ENCODE peak calls at places on chromosomes 5 and 9, in eight cellular contexts. C, H, P, E, Q, X, U and S are unnamed samples.

GRCh38 chr9:4327504-4328191 is 27.8 kb upstream of the GLIS3 start:
- DNase-seq in P (peak; percentile 63), C (peak; percentile 38), H (no peak), X (no peak), U (peak; percentile 10), E (no peak), Q (peak; percentile 78), S (peak; percentile 42)

GRCh38 chr9:91349115-91349555 is 12.6 kb downstream of the AUH start:
- DNase-seq in H (no peak), Q (no peak), X (no peak), E (no peak), U (no peak), C (no peak), P (no peak), S (no peak)

GRCh38 chr5:58182287-58182841 is 277.5 kb downstream of the PLK2 start:
- DNase-seq in C (no peak), H (no peak), U (no peak), X (no peak), P (no peak), E (no peak), Q (no peak), S (no peak)

GRCh38 chr5:113117543-113118110 is 141.0 kb downstream of the DCP2 start:
- DNase-seq in E (no peak), P (no peak), C (no peak), H (no peak), X (no peak), U (no peak), Q (peak; percentile 14), S (no peak)

GRCh38 chr9:126489604-126490593 is 123.8 kb upstream of the LMX1B start:
- DNase-seq in H (no peak), X (no peak), E (no peak), P (no peak), C (no peak), Q (no peak), U (no peak), S (no peak)

GRCh38 chr5:22649076-22649475 is 204.1 kb downstream of the CDH12 start:
- DNase-seq in H (no peak), E (no peak), Q (no peak), P (no peak), C (no peak), U (peak; percentile 85), X (no peak), S (no peak)

GRCh38 chr9:70465398-70465797 is 50.9 kb upstream of the KLF9 start:
- DNase-seq in H (no peak), X (no peak), U (no peak), E (no peak), P (no peak), Q (no peak), C (no peak), S (no peak)

GRCh38 chr9:124894741-124895170 is 32.8 kb downstream of the ARPC5L start:
- DNase-seq in Q (peak; percentile 55), P (peak; percentile 58), C (no peak), E (peak; percentile 48), X (no peak), H (peak; percentile 71), U (peak; percentile 39), S (peak; percentile 20)

GRCh38 chr5:40823459-40823858 is 11.6 kb downstream of the RPL37 start:
- DNase-seq in E (no peak), Q (no peak), H (no peak), C (no peak), U (no peak), P (no peak), X (no peak), S (no peak)

GRCh38 chr5:11224788-11225187 is 463.8 kb upstream of the DAP start:
- DNase-seq in E (no peak), X (no peak), H (no peak), P (no peak), Q (no peak), U (no peak), C (no peak), S (no peak)

GRCh38 chr5:147446528-147446927 is 63.3 kb downstream of the DPYSL3 start:
- DNase-seq in X (no peak), E (no peak), H (no peak), C (no peak), P (peak; percentile 66), U (no peak), Q (peak; percentile 34), S (no peak)

GRCh38 chr9:85741112-85741874 is 461 bp downstream of the AGTPBP1 start:
- DNase-seq in P (peak; percentile 17), C (no peak), H (peak; percentile 68), X (peak; percentile 64), Q (peak; percentile 8), E (no peak), U (peak; percentile 15), S (no peak)

DNA sequence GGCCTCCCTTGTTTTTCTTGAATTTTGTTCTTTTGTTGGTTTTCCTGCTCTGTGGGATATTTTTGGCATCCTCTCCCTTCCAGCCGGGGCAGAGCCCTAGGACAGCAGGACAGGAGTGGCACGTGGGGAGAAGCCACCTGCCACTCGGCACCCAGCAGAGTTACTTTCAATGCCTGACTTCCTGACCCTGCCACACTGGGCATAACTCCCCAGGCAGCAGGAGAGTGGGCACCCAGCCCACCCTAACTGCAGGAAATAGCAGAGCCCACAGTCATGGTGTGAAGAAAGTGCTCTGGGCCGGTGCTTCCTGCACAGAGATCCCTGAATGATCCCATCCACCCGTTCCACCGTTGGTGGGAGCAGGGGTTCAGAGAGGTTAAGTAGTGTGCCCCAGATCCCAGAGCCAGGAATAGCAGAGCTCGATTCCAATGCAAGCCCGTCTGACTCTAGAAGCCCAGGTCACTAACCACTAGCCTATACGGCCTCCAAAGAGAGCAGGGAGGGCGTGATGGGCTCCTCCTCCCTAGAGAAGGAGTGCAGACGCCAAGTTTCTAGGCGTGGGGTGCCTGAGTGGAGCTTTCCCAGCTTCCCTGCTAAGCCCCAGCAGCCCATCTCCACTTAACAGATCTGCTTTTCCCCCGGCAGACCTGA is 8.2 kb upstream of the NUP214 start:
- DNase-seq in P (no peak), C (no peak), X (no peak), E (no peak), U (no peak), H (no peak), Q (no peak), S (no peak)
- H3K4me3 ChIP-seq in P (no peak overlapping the region), C (no peak overlapping the region), X (no peak overlapping the region), E (no peak overlapping the region), U (no peak overlapping the region), H (no peak overlapping the region), Q (no peak overlapping the region), S (no peak overlapping the region)

GRCh38 chr5:3075309-3075708 is 323.8 kb upstream of the IRX2 start:
- DNase-seq in U (no peak), H (no peak), C (no peak), Q (no peak), X (no peak), P (no peak), E (no peak), S (no peak)
- TF ChIP-seq CTCF in U (no peak), H (no peak), C (no peak), Q (no peak), X (no peak), P (no peak), E (peak; percentile 9), S (no peak)

GRCh38 chr5:88692979-88693932 is 189.7 kb downstream of the MEF2C start:
- DNase-seq in Q (no peak), U (no peak), H (peak; percentile 30), X (no peak), C (no peak), E (no peak), P (no peak), S (no peak)
- H3K4me3 ChIP-seq in Q (no peak overlapping the region), U (peak overlapping the region; percentile 70), H (no peak overlapping the region), X (no peak overlapping the region), C (no peak overlapping the region), E (no peak overlapping the region), P (no peak overlapping the region), S (peak overlapping the region; percentile 34)

GRCh38 chr9:98619788-98620187 is 88.9 kb downstream of the GABBR2 start:
- DNase-seq in C (no peak), E (no peak), H (no peak), Q (no peak), X (no peak), P (no peak), U (no peak), S (no peak)
- TF ChIP-seq CTCF in C (no peak), E (no peak), H (no peak), Q (no peak), X (no peak), P (no peak), U (no peak), S (no peak)

GRCh38 chr5:154072782-154073171 is 34.0 kb downstream of the MFAP3 start:
- DNase-seq in C (no peak), H (no peak), P (no peak), Q (no peak), E (no peak), U (no peak), X (no peak), S (no peak)

GRCh38 chr5:154076240-154076922 is 37.6 kb downstream of the MFAP3 start:
- DNase-seq in C (no peak), P (no peak), Q (no peak), U (no peak), H (no peak), X (no peak), E (no peak), S (no peak)

GRCh38 chr5:154077692-154078091 is 38.9 kb downstream of the MFAP3 start:
- DNase-seq in U (peak; percentile 71), H (no peak), E (no peak), C (no peak), P (peak; percentile 77), Q (peak; percentile 31), X (no peak), S (no peak)

GRCh38 chr5:154071799-154072781 is 33.3 kb downstream of the MFAP3 start:
- DNase-seq in Q (peak; percentile 64), E (peak; percentile 53), C (peak; percentile 33), H (peak; percentile 85), U (peak; percentile 80), P (peak; percentile 77), X (peak; percentile 89), S (peak; percentile 41)
- H3K4me3 ChIP-seq in Q (no peak overlapping the region), E (no peak overlapping the region), C (no peak overlapping the region), H (no peak overlapping the region), U (peak overlapping the region; percentile 56), P (peak overlapping the region; percentile 44), X (no peak overlapping the region), S (no peak overlapping the region)

GRCh38 chr9:113592806-113593575 is 129.5 kb downstream of the RGS3 start:
- DNase-seq in E (no peak), X (no peak), U (no peak), H (no peak), Q (no peak), P (no peak), C (no peak), S (no peak)

GRCh38 chr9:113593682-113594281 is 130.3 kb downstream of the RGS3 start:
- DNase-seq in Q (peak; percentile 98), X (peak; percentile 95), P (peak; percentile 94), U (peak; percentile 52), H (peak; percentile 77), C (peak; percentile 91), E (peak; percentile 99), S (peak; percentile 92)

GRCh38 chr9:113590991-113591898 is 127.7 kb downstream of the RGS3 start:
- DNase-seq in P (peak; percentile 78), U (peak; percentile 66), H (peak; percentile 77), E (peak; percentile 81), X (peak; percentile 91), C (no peak), Q (peak; percentile 62), S (peak; percentile 56)

GRCh38 chr9:113590389-113590788 is 126.9 kb downstream of the RGS3 start:
- DNase-seq in U (no peak), P (no peak), Q (no peak), H (no peak), E (no peak), C (no peak), X (no peak), S (no peak)

GRCh38 chr9:113591899-113592625 is 128.5 kb downstream of the RGS3 start:
- DNase-seq in P (no peak), Q (no peak), X (peak; percentile 4), E (no peak), C (no peak), H (no peak), U (no peak), S (no peak)
- TF ChIP-seq CTCF in P (no peak), Q (no peak), X (no peak), E (no peak), C (no peak), H (no peak), U (no peak), S (no peak)